ENCODE peak calls at places on chromosomes 3 and 15, in four cellular contexts. W is K562, X is WTC11, M is SK-N-SH. L is an unnamed sample.

GRCh38 chr3:50607271-50608091 is 4.1 kb downstream of the CISH start:
- DNase-seq in M (no peak), W (peak), X (no peak), L (no peak)

GRCh38 chr15:84570164-84570692 is 30.6 kb upstream of the ZSCAN2 start:
- DNase-seq in M (peak), X (peak), W (peak), L (no peak)

GRCh38 chr15:77548608-77549551 is 83.8 kb downstream of the LINGO1 start:
- DNase-seq in X (no peak), M (no peak), W (no peak), L (no peak)

GRCh38 chr3:23481660-23482278 is 278.6 kb downstream of the UBE2E2 start:
- DNase-seq in W (no peak), M (peak), X (no peak), L (no peak)

GRCh38 chr15:51706347-51706746 is 25.0 kb downstream of the SCG3 start:
- DNase-seq in X (no peak), W (peak), M (peak), L (no peak)

GRCh38 chr3:157786216-157786615 is 283.0 kb upstream of the VEPH1 start:
- DNase-seq in X (no peak), M (no peak), W (no peak), L (no peak)

GRCh38 chr3:87260270-87260669 is 16.1 kb downstream of the POU1F1 start:
- DNase-seq in X (peak), M (peak), W (peak), L (no peak)

GRCh38 chr3:9826815-9827574 is 16.8 kb downstream of the RPUSD3 start:
- DNase-seq in W (peak), X (peak), M (peak), L (no peak)

GRCh38 chr3:112308151-112308911 is 14.3 kb upstream of the SLC9C1 start:
- DNase-seq in W (no peak), M (peak), X (no peak), L (no peak)

GRCh38 chr3:38374221-38374620 is 27.6 kb downstream of the XYLB start:
- DNase-seq in X (no peak), M (no peak), W (peak), L (no peak)

GRCh38 chr3:110332591-110332990 is 739.0 kb upstream of the NECTIN3 start:
- DNase-seq in X (no peak), M (no peak), W (no peak), L (no peak)

GRCh38 chr15:91045065-91045464 is 22.7 kb upstream of the VPS33B start:
- DNase-seq in M (no peak), X (no peak), W (no peak), L (no peak)

GRCh38 chr15:50055333-50056278 is 63.4 kb downstream of the ATP8B4 start:
- DNase-seq in W (peak), X (no peak), M (no peak), L (no peak)

GRCh38 chr15:25733856-25734679 is 129.1 kb downstream of the ATP10A start:
- DNase-seq in M (no peak), X (no peak), W (no peak), L (no peak)

GRCh38 chr3:49906004-49906860 is 2.6 kb upstream of the MST1R start:
- DNase-seq in W (peak), M (peak), X (peak), L (no peak)

GRCh38 chr3:52529376-52530333 is 4.0 kb downstream of the NT5DC2 start:
- DNase-seq in M (peak), W (no peak), X (no peak), L (no peak)

GRCh38 chr15:28094732-28095521 is 4.2 kb downstream of the OCA2 start:
- DNase-seq in X (peak), M (peak), W (no peak), L (peak)

GRCh38 chr3:54628888-54629368 is 298.9 kb downstream of the LRTM1 start:
- DNase-seq in X (no peak), M (no peak), W (no peak), L (peak)

GRCh38 chr3:169627073-169627472 is 36.4 kb downstream of the MECOM start:
- DNase-seq in X (no peak), M (no peak), W (no peak), L (no peak)

DNA sequence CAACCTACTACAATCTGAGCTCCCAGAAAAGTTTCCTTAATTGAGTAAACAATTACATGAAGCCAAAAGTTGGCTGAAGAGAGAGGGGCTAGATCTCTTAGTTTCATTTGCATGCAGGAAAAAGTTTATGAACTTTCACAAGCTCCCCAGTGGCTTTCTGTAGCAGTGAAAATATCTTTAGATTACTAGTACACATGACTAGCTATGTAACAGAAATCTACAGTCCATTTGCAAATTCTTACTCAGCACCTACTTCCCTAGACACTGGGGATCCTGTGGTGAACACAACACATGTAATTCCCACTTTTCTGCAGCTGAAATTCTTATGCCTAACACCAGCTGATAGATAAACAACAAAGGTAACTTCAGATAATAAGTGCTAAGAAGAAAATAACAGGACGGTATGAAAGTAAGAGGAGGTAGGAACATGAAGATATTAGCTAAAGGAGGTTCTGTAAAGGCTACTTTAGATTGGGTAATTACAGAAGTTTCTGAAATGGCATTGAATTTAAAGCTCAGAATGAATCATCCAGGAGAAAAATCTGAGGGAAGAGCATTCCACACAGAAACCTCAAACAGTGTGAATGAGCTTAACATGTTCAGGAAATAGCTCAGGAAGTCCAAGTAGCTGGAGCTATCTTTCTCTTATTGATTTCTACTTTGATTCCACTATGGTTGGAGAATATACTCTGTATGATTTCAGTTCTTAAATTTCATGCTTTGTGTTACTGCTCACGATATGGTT is 204.8 kb downstream of the MAGI1 start:
- DNase-seq in W (no peak), X (no peak), M (no peak), L (no peak)
- TF ChIP-seq TEAD4 in W (no peak), X (no peak), M (no peak), L (no peak)

GRCh38 chr15:73165435-73165834 is 113.2 kb downstream of the NEO1 start:
- DNase-seq in M (no peak), X (no peak), W (no peak), L (no peak)

GRCh38 chr15:73168487-73168886 is 116.2 kb downstream of the NEO1 start:
- DNase-seq in W (no peak), X (no peak), M (no peak), L (no peak)

GRCh38 chr15:73171711-73172110 is 119.4 kb downstream of the NEO1 start:
- DNase-seq in M (no peak), W (no peak), X (no peak), L (no peak)

DNA sequence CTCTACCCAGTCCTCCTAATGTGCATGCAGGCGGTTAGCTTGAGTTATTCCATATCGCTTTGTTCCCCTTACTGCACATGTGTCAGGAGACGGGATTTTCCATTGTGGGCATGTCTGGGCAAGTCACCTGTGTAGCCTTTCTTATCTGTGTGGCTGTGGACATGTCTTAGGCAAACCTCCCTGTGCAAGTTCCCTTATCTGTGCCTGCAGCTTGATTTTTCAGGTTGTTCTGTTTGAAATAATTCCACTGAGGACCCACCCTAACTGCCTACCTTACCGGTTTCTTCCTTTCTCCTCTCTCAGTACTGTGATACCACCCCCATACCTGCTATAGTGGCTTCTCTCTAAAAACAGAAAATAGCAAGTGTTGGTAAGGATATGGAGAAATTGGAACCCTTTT is 113.6 kb downstream of the NEO1 start:
- DNase-seq in M (no peak), X (no peak), W (peak), L (no peak)
- TF ChIP-seq TEAD4 in M (no peak), X (no peak), W (no peak), L (no peak)

GRCh38 chr3:189146842-189147241 is 24.9 kb upstream of the TPRG1 start:
- DNase-seq in X (no peak), W (no peak), M (no peak), L (no peak)
- TF ChIP-seq TEAD4 in X (no peak), W (no peak), M (no peak), L (no peak)

GRCh38 chr3:29271501-29271900 is 9.4 kb upstream of the RBMS3 start:
- DNase-seq in X (no peak), M (no peak), W (no peak), L (no peak)

GRCh38 chr3:29279276-29279675 is 1.6 kb upstream of the RBMS3 start:
- DNase-seq in X (no peak), W (no peak), M (no peak), L (no peak)

GRCh38 chr3:29277249-29277648 is 3.6 kb upstream of the RBMS3 start:
- DNase-seq in M (no peak), W (no peak), X (no peak), L (no peak)

GRCh38 chr3:29274667-29275066 is 6.2 kb upstream of the RBMS3 start:
- DNase-seq in M (no peak), X (no peak), W (no peak), L (no peak)

DNA sequence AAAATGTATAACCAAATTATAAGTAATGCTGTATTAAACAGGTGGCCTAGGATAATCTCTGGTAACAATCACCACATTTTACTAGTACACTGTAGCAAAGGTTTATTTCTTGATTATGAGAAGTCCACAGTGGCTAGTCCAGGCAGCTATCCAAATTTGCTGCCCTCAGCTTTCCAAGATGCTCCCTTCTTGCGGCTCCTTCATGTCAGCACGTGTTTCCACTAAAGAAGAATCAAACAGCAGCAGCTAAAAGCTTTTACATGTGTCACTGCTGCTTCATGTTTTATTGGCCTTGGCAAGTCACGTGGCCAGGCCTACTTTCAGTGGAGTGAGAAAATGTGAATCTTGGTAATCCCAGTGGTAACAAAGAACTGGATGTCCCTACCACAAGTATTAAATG is 5.6 kb upstream of the RBMS3 start:
- DNase-seq in X (no peak), M (no peak), W (no peak), L (no peak)
- TF ChIP-seq TEAD4 in X (no peak), M (no peak), W (no peak), L (no peak)